ENCODE peak calls at places on chromosomes 4 and X, in seven cellular contexts. Y is K562; V is heart left ventricle; N is H9; B is left lung; X is CD4-positive, CD25-positive, alpha-beta regulatory T cell; H is endodermal cell. I is an unnamed sample. For H3K4me1, the result is how much of the 10 kb centered on the place peaks cover.

GRCh38 chrX:51836823-51837222 is 56.6 kb upstream of the MAGED1 start:
- DNase-seq in Y (no peak), V (no peak), N (no peak), B (no peak), X (no peak), H (no peak), I (no peak)

GRCh38 chr4:159106636-159107035 is 3.8 kb downstream of the RAPGEF2 start:
- DNase-seq in Y (no peak), V (no peak), N (no peak), B (no peak), X (no peak), H (no peak), I (no peak)

GRCh38 chr4:163666335-163666888 is 171.9 kb downstream of the TMA16 start:
- DNase-seq in Y (no peak), V (no peak), N (no peak), B (no peak), X (no peak), H (no peak), I (no peak)

GRCh38 chr4:139585468-139585867 is 29.4 kb upstream of the SETD7 start:
- DNase-seq in Y (no peak), V (no peak), N (no peak), B (no peak), X (no peak), H (no peak), I (no peak)

GRCh38 chr4:142818476-142818875 is 27.6 kb downstream of the INPP4B start:
- DNase-seq in Y (no peak), V (no peak), N (no peak), B (no peak), X (no peak), H (no peak), I (no peak)

GRCh38 chrX:84362184-84362838 is 139.9 kb downstream of the HDX start:
- DNase-seq in Y (no peak), V (no peak), N (no peak), B (no peak), X (no peak), H (no peak), I (no peak)

GRCh38 chr4:13137400-13137799 is 346.7 kb downstream of the RAB28 start:
- DNase-seq in Y (no peak), V (no peak), N (no peak), B (no peak), X (no peak), H (no peak), I (no peak)

GRCh38 chr4:185127021-185127925 is 15.8 kb upstream of the SLC25A4 start:
- DNase-seq in Y (no peak), V (no peak), N (peak), B (peak), X (no peak), H (peak), I (peak)

GRCh38 chr4:8136529-8136928 is 22.1 kb downstream of the ABLIM2 start:
- DNase-seq in Y (no peak), V (no peak), N (no peak), B (peak), X (no peak), H (no peak), I (no peak)

GRCh38 chr4:128468485-128468989 is 180.9 kb upstream of the PGRMC2 start:
- DNase-seq in Y (peak), V (peak), N (no peak), B (no peak), X (no peak), H (no peak), I (peak)

GRCh38 chr4:40206421-40206820 is 9.6 kb downstream of the RHOH start:
- DNase-seq in Y (no peak), V (no peak), N (no peak), B (no peak), X (no peak), H (no peak), I (no peak)

GRCh38 chr4:26893491-26893890 is 32.9 kb downstream of the STIM2 start:
- DNase-seq in Y (no peak), V (no peak), N (no peak), B (no peak), X (no peak), H (no peak), I (no peak)

GRCh38 chr4:141133146-141134006 is at the start of gene RNF150:
- DNase-seq in Y (peak), V (peak), N (peak), B (peak), X (peak), H (peak), I (peak)

GRCh38 chr4:140718240-140718639 is 37.9 kb downstream of the TBC1D9 start:
- DNase-seq in Y (no peak), V (no peak), N (no peak), B (no peak), X (no peak), H (no peak), I (no peak)

GRCh38 chr4:19930742-19931141 is 321.0 kb upstream of the SLIT2 start:
- DNase-seq in Y (no peak), V (no peak), N (no peak), B (no peak), X (no peak), H (no peak), I (no peak)

GRCh38 chr4:19941434-19941833 is 310.3 kb upstream of the SLIT2 start:
- DNase-seq in Y (no peak), V (no peak), N (no peak), B (no peak), X (no peak), H (no peak), I (no peak)

GRCh38 chr4:19940861-19941260 is 310.8 kb upstream of the SLIT2 start:
- DNase-seq in Y (no peak), V (no peak), N (no peak), B (no peak), X (no peak), H (no peak), I (no peak)

GRCh38 chr4:19936471-19936870 is 315.2 kb upstream of the SLIT2 start:
- DNase-seq in Y (no peak), V (no peak), N (no peak), B (no peak), X (no peak), H (no peak), I (no peak)
- H3K4me1 ChIP-seq in Y (under half), V (under half), N (under half), B (under half), X (under half), H (under half), I (under half)

GRCh38 chr4:15677507-15677988 is 4.1 kb upstream of the FAM200B start:
- DNase-seq in Y (no peak), V (no peak), N (no peak), B (no peak), X (no peak), H (no peak), I (no peak)
- H3K4me1 ChIP-seq in Y (under half), V (under half), N (under half), B (half or more), X (under half), H (under half), I (under half)

GRCh38 chrX:24148118-24148517 is 1.4 kb upstream of the ZFX start:
- DNase-seq in Y (no peak), V (no peak), N (no peak), B (no peak), X (peak), H (no peak), I (no peak)

GRCh38 chrX:24148535-24149345 is 789 bp upstream of the ZFX start:
- DNase-seq in Y (peak), V (no peak), N (no peak), B (no peak), X (peak), H (no peak), I (no peak)

GRCh38 chrX:24151513-24151912 is 2.0 kb downstream of the ZFX start:
- DNase-seq in Y (no peak), V (no peak), N (no peak), B (no peak), X (no peak), H (no peak), I (no peak)

GRCh38 chrX:24149346-24150050 is at the start of gene ZFX:
- DNase-seq in Y (peak), V (peak), N (peak), B (peak), X (peak), H (peak), I (peak)

GRCh38 chrX:24150051-24150790 is 692 bp downstream of the ZFX start:
- DNase-seq in Y (peak), V (peak), N (peak), B (peak), X (peak), H (peak), I (peak)
- H3K4me1 ChIP-seq in Y (under half), V (half or more), N (under half), B (half or more), X (half or more), H (under half), I (under half)

GRCh38 chr4:77020017-77020416 is 55.8 kb downstream of the CCNI start:
- DNase-seq in Y (no peak), V (no peak), N (no peak), B (no peak), X (no peak), H (no peak), I (no peak)
- H3K4me1 ChIP-seq in Y (under half), V (under half), N (under half), B (under half), X (under half), H (under half), I (under half)

GRCh38 chrX:18582910-18583493 is 88.9 kb downstream of the RS1 start:
- DNase-seq in Y (no peak), V (no peak), N (no peak), B (no peak), X (no peak), H (no peak), I (no peak)
- H3K4me1 ChIP-seq in Y (under half), V (under half), N (under half), B (under half), X (under half), H (under half), I (under half)

DNA sequence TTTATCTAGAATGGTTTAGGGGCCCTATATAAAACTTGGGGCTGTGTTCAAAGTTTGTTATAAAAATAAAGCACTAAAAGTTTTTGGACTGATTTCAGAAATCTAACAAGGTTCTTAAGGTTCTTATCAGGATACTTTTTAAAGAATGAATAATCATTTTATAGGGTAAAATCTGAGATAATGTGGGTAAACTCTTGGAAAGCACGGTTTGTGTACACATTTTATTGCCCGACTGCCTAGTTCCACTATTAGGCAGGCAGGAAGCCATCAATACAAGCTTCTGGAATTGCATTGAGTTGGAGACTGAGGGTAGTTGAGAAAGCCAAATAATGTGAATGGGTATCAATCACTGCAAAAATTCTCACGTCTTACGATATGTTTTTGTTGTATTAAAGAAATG is 331.0 kb upstream of the PITX2 start:
- DNase-seq in Y (no peak), V (no peak), N (no peak), B (no peak), X (no peak), H (no peak), I (no peak)
- H3K4me1 ChIP-seq in Y (under half), V (under half), N (under half), B (under half), X (under half), H (under half), I (under half)

GRCh38 chr4:168835880-168836454 is 174.1 kb downstream of the CBR4 start:
- DNase-seq in Y (no peak), V (no peak), N (no peak), B (no peak), X (no peak), H (no peak), I (no peak)

GRCh38 chr4:168837922-168838321 is 172.1 kb downstream of the CBR4 start:
- DNase-seq in Y (no peak), V (no peak), N (no peak), B (no peak), X (no peak), H (no peak), I (no peak)

GRCh38 chr4:168832746-168833575 is 177.1 kb downstream of the CBR4 start:
- DNase-seq in Y (no peak), V (peak), N (peak), B (peak), X (no peak), H (peak), I (peak)

GRCh38 chr4:168839758-168840385 is 170.2 kb downstream of the CBR4 start:
- DNase-seq in Y (no peak), V (no peak), N (no peak), B (no peak), X (no peak), H (no peak), I (no peak)

GRCh38 chr4:168836482-168836881 is 173.6 kb downstream of the CBR4 start:
- DNase-seq in Y (no peak), V (peak), N (no peak), B (no peak), X (no peak), H (no peak), I (no peak)
- H3K4me1 ChIP-seq in Y (under half), V (half or more), N (under half), B (under half), X (under half), H (under half), I (under half)

DNA sequence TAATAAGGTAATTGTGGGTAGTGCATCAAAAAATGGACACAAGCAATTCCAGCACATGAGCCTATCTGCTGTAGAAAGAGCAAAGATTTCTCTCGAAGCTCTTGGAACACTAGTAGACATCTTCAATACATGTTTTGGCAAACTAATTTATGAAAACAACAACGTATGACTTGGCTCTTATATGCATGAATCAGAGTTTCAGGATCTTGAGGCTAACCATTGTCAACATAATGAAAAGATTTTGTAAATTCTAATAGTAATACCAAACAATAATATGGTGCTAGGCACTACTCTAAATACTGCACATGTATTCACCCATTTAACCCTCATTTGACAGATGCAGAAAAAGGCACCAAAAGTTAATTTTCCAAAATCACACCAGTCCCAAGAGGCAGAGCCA is 25.1 kb upstream of the ANKRD50 start:
- DNase-seq in Y (no peak), V (no peak), N (no peak), B (no peak), X (no peak), H (no peak), I (no peak)
- H3K4me1 ChIP-seq in Y (under half), V (under half), N (under half), B (under half), X (under half), H (under half), I (under half)

GRCh38 chr4:70996014-70996353 is 2.5 kb downstream of the DCK start:
- DNase-seq in Y (no peak), V (no peak), N (no peak), B (no peak), X (peak), H (no peak), I (no peak)
- H3K4me1 ChIP-seq in Y (under half), V (under half), N (under half), B (under half), X (under half), H (under half), I (under half)